ENCODE peak calls at places on chromosomes 4 and X, in four cellular contexts. P, L, B and K are unnamed samples.
A peak's percentile ranks its signal among the peaks of the same experiment; 100 is the strongest.

GRCh38 chr4:41709844-41710481 is 38.6 kb downstream of the PHOX2B start:
- DNase-seq in P (no peak), L (no peak), B (no peak), K (no peak)

GRCh38 chrX:130857207-130857606 is 45.8 kb downstream of the ENOX2 start:
- DNase-seq in P (no peak), L (no peak), B (no peak), K (no peak)

GRCh38 chrX:154083134-154083517 is 14.4 kb downstream of the MECP2 start:
- DNase-seq in P (no peak), L (no peak), B (no peak), K (no peak)

GRCh38 chrX:48505481-48505880 is 3.3 kb upstream of the PORCN start:
- DNase-seq in P (no peak), L (peak; percentile 47), B (no peak), K (no peak)

GRCh38 chrX:42466706-42467105 is 311.3 kb downstream of the PPP1R2C start:
- DNase-seq in P (no peak), L (no peak), B (no peak), K (no peak)

GRCh38 chrX:96244955-96245354 is 439.7 kb upstream of the DIAPH2 start:
- DNase-seq in P (no peak), L (peak; percentile 31), B (no peak), K (no peak)

GRCh38 chr4:143393195-143393594 is 56.5 kb downstream of the GAB1 start:
- DNase-seq in P (no peak), L (no peak), B (no peak), K (no peak)

GRCh38 chrX:43970528-43970927 is 2.7 kb downstream of the NDP start:
- DNase-seq in P (no peak), L (no peak), B (no peak), K (no peak)

GRCh38 chrX:111511477-111511876 is at the start of gene SERTM2:
- DNase-seq in P (no peak), L (no peak), B (no peak), K (no peak)

GRCh38 chr4:21885241-21885640 is 63.3 kb downstream of the KCNIP4 start:
- DNase-seq in P (no peak), L (no peak), B (no peak), K (no peak)

GRCh38 chr4:166197166-166197565 is 324.1 kb downstream of the TLL1 start:
- DNase-seq in P (no peak), L (no peak), B (no peak), K (no peak)

GRCh38 chr4:166195101-166195500 is 322.1 kb downstream of the TLL1 start:
- DNase-seq in P (no peak), L (no peak), B (no peak), K (no peak)

GRCh38 chr4:166198516-166198915 is 325.5 kb downstream of the TLL1 start:
- DNase-seq in P (no peak), L (no peak), B (no peak), K (no peak)

GRCh38 chr4:166198921-166199320 is 325.9 kb downstream of the TLL1 start:
- DNase-seq in P (no peak), L (no peak), B (no peak), K (no peak)

DNA sequence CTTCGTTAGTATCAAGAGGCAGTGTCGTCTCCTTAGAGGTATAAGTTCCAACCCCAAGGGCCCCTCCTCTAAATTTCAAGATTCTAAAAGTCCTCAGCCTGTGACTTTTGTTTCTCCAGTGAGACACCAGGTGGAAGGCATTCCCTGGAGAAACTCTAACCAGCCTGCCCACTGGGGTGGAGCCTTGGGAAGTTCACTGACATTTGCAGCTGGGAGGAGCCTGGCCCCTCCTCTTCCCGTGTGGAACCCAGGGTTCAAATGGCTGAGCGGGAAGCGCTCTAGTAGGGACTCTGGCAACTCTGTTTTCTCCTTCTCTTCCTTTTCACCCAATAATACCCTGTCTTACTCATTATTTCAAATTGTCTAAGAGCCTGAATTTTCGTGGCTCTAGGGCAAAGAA is 325.0 kb downstream of the TLL1 start:
- DNase-seq in P (no peak), L (no peak), B (no peak), K (no peak)
- H3K9ac ChIP-seq in P (no peak overlapping the region), L (no peak overlapping the region), B (no peak overlapping the region), K (no peak overlapping the region)

DNA sequence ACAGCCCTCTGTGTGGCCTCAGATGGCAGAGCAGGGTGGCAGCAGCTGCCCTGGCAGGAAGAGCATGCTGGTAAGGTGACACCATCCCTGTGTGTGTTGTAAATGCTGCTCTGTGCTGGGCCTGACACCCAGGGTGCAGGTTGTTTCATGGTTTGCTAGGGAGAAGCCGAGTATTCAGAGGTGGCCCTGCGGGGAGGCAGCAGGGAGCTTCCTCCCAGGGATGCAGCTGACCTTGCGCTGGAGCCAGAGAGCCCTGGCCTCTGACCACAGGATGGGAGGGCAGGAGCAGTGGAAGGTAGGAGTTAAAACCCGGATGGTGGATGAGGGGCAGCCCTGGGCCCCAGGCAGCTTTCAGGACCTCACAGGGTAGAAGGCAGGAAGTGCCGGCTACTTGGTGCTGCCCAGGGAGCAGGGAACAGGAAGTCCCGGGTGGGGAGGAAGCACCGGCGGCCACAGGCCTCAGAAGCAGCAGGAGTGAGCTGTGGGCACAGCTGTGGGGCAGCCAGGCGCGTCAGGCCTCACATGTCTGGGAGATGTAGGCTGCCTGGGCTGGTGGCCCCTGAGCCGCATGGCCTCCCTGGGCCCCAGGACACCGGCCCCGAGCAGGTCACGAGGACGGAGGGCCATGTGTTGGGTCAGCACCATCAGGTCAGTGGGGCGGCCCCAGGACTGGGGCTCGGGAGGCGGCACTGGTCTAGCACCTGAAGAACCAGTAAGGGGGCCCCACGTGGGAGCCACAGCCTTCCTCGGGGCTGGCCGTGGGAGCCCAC is 19.1 kb downstream of the SH3BP2 start:
- DNase-seq in P (peak; percentile 16), L (peak; percentile 59), B (no peak), K (no peak)
- TF ChIP-seq POLR2AphosphoS5 in P (peak; percentile 47), L (no peak), B (no peak), K (no peak)

DNA sequence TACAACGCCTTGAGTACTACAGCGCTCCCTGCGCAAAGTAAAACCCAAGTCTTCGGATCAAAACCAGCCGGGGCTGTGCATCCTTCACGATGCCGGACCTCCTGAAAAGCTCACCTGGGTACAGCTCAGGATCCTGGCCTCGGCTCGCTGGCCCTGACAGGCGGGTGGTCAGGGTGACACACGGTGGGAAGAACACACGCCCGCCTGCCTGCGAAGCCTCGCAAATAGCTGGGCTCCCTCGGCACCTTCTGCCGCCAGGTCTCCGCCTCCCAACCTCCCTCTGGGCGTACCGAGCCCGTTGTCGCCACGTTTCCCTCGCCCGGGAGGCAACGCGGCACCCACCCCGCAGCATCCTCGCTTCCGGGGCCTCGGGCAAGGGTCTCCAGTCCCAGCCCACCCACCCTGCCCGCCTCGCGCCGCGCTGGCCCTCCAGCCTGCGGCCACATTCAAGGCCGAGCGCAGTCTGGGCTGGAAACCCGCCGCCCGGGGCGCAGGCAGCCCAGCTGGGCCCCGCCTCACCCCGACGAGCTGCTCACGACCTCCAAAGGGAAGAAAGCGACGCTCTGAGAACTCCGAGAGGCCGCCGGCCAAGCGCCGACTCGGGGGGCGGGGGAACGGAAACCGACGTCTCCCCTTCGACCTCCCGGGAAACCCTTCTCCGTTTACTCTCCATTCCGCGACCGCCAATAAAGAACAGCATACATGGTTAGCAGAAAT is 542 bp downstream of the PPM1K start:
- DNase-seq in P (peak; percentile 12), L (peak; percentile 28), B (peak; percentile 58), K (no peak)
- TF ChIP-seq EZH2 in P (no peak), L (no peak), B (no peak), K (no peak)

DNA sequence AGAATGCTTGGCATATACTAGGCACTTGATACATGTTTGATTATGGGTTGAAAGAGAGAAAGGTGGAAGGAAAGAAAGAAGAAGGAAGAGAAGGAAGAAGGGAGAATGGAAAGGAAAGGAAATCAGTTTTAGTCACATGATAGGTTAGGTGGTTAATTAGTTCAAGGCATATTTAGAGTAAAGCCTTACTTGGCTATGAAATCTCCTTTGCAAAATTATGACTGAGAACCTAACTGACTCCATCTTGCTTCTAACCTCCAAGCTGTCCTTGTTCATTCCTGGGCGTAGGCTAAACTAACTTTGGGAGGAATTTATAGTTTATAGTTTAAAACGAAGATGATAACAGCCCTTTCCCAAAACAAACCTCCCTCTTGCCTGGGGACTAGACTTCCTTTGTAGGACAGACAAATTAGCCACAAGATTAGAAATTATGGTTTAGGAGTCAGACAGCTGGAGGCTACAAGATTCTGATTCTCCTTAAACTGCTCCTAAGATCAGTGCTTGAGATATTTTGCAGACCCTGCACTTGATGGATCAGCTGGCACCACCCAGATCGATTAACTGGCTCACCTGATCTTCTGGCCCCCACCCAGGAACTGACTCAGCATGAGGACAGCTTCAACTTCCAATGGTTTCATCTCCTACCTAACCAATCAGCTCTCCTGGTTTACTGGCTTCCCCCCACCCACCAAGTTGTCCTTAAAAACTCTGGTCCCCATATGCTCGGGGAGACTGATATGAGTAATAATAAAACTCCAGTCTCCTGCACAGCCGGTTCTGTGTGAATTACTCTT is 55.0 kb downstream of the TXK start:
- DNase-seq in P (no peak), L (no peak), B (no peak), K (no peak)
- H3K9ac ChIP-seq in P (no peak overlapping the region), L (no peak overlapping the region), B (no peak overlapping the region), K (no peak overlapping the region)

DNA sequence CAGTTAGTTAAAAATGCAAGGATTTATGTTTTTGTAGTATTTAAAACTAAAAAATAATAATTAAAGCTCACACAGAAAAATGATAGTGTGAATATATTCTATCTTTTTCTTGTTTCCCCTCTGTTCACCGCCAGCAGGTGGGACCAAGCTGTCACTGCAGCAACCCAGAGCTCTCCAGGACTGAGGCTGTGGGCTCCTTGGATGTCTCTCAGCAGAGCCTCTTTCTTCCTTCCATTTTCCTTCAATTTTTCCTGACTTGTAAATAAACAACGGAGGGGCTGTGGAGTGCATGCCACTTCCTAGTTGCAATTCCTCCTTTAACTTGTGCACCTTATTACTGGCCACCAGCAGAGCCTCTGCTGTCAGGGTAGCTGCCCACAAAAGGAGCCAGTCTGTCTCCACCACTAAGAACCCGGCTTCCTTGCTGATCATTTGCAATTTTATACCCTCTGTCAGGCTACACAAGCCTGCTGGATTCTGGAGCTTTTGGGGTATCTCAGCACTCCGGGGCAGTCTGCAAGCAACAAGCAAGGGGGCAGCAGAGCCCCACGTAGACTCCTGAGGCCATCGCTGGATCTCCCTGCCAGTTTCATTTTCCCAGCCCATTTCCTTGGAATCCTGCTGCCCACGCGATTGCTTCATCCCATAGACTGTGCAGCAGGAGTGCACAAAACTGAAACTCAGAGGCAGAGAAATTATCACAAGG is 1467.4 kb downstream of the C4orf33 start:
- DNase-seq in P (peak; percentile 66), L (peak; percentile 8), B (no peak), K (no peak)
- TF ChIP-seq POLR2AphosphoS5 in P (no peak), L (no peak), B (no peak), K (no peak)

GRCh38 chr4:89836897-89837384 is at the start of gene SNCA:
- DNase-seq in P (no peak), L (no peak), B (peak; percentile 12), K (no peak)

GRCh38 chr4:89839558-89839957 is 2.6 kb upstream of the SNCA start:
- DNase-seq in P (no peak), L (no peak), B (no peak), K (no peak)

GRCh38 chr4:89838005-89838404 is 1.0 kb upstream of the SNCA start:
- DNase-seq in P (no peak), L (no peak), B (no peak), K (no peak)

GRCh38 chr4:89836031-89836777 is 757 bp downstream of the SNCA start:
- DNase-seq in P (no peak), L (no peak), B (peak; percentile 12), K (no peak)

DNA sequence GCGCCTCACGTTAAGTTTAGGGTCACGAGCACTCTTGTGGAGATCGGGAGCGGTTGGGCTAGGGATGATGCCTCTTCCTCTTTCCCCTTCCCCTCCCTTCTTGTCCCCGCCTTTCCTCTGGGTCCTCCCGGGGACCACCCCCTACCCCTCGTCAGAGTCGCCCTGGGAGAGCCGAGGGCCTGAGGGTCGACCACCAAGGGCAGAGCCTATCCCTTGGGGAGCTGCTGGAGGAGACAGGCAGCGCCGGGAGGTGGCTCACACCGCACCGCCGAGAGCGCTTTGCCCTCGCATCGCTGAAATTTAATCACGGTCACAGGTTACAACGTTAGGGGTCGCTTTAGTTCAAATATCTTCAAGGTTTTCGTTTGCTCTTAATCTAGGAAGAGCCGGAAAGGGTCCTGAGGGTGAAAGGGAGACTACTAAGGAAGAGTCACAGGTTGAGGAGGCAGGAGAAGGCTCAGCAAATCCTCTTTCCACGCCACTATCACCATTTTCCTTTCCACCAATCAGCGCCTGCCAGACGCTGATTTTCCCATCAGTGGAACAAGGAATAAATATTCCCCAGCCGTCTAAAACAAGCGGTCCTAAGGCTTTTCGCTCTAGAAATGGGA is 529 bp upstream of the SNCA start:
- DNase-seq in P (no peak), L (no peak), B (no peak), K (no peak)
- TF ChIP-seq EZH2 in P (no peak), L (no peak), B (no peak), K (no peak)